ENCODE peak calls at places on chromosomes 2 and 18, in nine cellular contexts. C is fibroblast of lung, F is GM23248, T is tibial nerve, V is A549, M is lower lobe of right lung, O is heart right ventricle, E is PC-3, P is pancreas. X is an unnamed sample.
A peak's percentile ranks its signal among the peaks of the same experiment; 100 is the strongest.

GRCh38 chr18:41197967-41198366 is 757.1 kb upstream of the PIK3C3 start:
- DNase-seq in C (no peak), F (no peak), M (no peak), O (no peak), E (no peak), V (no peak), T (no peak), P (no peak), X (no peak)

GRCh38 chr2:97660775-97661417 is 2.9 kb downstream of the ACTR1B start:
- DNase-seq in M (no peak), V (no peak), F (no peak), P (peak; percentile 20), T (no peak), O (no peak), E (no peak), C (peak; percentile 44), X (no peak)

GRCh38 chr2:216569765-216570164 is 63.5 kb upstream of the IGFBP2 start:
- DNase-seq in E (no peak), P (no peak), O (no peak), C (no peak), F (no peak), V (no peak), M (no peak), T (no peak), X (no peak)

GRCh38 chr2:34373586-34374233 is 774.6 kb upstream of the FAM98A start:
- DNase-seq in M (no peak), V (no peak), P (no peak), F (no peak), C (no peak), T (no peak), E (no peak), O (no peak), X (no peak)

GRCh38 chr2:72993147-72993546 is 75.8 kb downstream of the EMX1 start:
- DNase-seq in C (peak; percentile 7), E (peak; percentile 64), P (no peak), F (peak; percentile 35), V (peak; percentile 42), T (peak; percentile 70), O (no peak), M (no peak), X (no peak)

GRCh38 chr2:186457908-186458307 is 28.2 kb upstream of the ZC3H15 start:
- DNase-seq in C (peak; percentile 42), E (no peak), M (no peak), V (no peak), O (no peak), T (no peak), F (no peak), P (no peak), X (no peak)

GRCh38 chr18:79863161-79863945 is 65.6 kb downstream of the KCNG2 start:
- DNase-seq in V (no peak), C (no peak), M (no peak), P (no peak), O (no peak), E (no peak), F (no peak), T (no peak), X (peak; percentile 42)

GRCh38 chr2:237873961-237874551 is 14.6 kb downstream of the RAMP1 start:
- DNase-seq in E (no peak), V (no peak), O (no peak), T (no peak), M (peak; percentile 28), P (no peak), C (no peak), F (no peak), X (peak; percentile 37)

GRCh38 chr18:31657823-31658669 is 26.3 kb downstream of the B4GALT6 start:
- DNase-seq in T (no peak), P (no peak), O (no peak), E (no peak), C (no peak), F (no peak), M (no peak), V (no peak), X (no peak)

GRCh38 chr18:44035554-44035953 is 645.1 kb upstream of the SETBP1 start:
- DNase-seq in E (no peak), M (no peak), V (no peak), O (no peak), P (no peak), C (no peak), T (no peak), F (no peak), X (no peak)

DNA sequence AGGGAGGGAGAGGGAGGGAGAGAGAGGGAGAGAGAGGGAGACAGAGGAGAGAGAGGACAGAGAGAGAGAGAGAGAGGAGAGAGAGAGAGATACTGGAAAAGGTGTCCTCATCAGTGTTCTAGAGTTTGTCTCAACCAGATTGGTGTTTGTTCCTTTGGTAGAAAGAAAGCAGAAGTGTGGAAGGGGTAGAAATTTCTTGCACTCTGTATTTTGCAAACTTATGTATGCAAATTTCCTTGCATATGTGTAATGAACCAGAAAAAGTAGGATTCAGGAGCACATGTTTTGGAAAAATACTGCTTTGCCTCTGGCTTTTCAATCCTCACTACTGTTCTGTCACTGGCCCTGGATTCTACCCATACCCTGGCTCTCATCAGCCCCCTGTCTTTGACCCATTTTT is 1.1 kb upstream of the SP140 start:
- DNase-seq in P (no peak), T (no peak), O (no peak), M (no peak), F (no peak), V (no peak), C (no peak), E (no peak), X (no peak)
- H3K4me3 ChIP-seq in P (no peak overlapping the region), T (no peak overlapping the region), O (no peak overlapping the region), M (no peak overlapping the region), F (no peak overlapping the region), V (no peak overlapping the region), C (no peak overlapping the region), E (no peak overlapping the region), X (no peak overlapping the region)

DNA sequence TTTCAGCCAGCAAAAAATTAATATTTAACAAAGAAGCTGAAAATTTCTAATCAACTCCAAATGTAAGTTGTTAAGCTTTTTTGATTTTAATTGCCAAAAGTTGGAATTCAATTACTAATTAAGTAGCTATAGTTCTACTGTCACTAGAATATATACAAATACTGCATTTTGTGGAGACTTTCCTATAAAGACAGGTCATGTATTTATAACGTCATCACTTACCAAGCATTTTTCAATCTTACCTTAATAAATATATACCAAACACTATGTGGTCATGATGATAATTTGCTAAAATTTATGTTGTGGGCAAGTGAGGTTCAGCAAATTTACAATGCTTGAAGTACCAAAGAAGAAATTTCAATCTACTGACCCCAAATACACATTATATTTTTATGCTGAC is 24.2 kb upstream of the TMEFF2 start:
- DNase-seq in E (no peak), V (no peak), P (no peak), M (no peak), T (no peak), F (no peak), C (no peak), O (no peak), X (no peak)
- H3K4me1 ChIP-seq in E (no peaks in the 10 kb centered on the region), V (no peaks in the 10 kb centered on the region), P (no peaks in the 10 kb centered on the region), M (no peaks in the 10 kb centered on the region), T (no peaks in the 10 kb centered on the region), F (no peaks in the 10 kb centered on the region), C (no peaks in the 10 kb centered on the region), O (no peaks in the 10 kb centered on the region), X (no peaks in the 10 kb centered on the region)

DNA sequence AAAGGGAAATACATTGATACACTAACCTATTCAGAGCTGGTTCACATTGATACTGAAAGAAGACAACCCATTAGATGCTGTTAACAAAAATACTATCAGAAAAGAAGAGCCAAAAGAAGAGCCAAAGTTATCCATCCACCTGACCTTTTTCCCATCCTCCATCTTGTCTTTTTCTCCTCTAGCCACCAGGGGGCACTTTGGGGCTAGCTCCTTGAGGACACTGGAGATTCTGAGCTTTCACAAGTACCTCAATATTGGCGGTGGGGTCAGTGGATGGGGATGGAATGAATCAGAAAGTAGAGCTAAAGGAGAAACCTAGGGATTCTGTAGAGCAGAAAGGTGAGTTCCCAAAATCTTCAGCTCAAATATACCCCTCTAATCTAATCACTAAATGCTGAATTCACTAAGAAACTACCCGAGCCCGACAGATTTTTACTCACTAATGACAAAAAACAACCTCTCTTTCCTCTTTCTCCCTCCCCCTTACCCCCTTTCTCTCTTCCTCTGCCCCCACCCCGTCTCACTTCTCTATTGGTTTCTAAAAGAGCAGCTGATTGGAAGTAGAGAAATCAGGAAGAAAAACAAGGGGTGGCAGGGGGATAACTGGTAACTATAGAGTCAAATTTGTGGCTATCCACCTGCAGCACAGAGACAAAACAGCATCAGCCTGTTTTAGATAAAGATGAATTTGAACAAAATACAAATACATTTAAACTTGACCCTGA is 203.3 kb downstream of the TCF4 start:
- DNase-seq in O (no peak), E (peak; percentile 59), P (no peak), T (no peak), F (peak; percentile 73), C (peak; percentile 45), M (no peak), V (peak; percentile 11), X (no peak)
- H3K4me3 ChIP-seq in O (no peak overlapping the region), E (no peak overlapping the region), P (no peak overlapping the region), T (no peak overlapping the region), F (no peak overlapping the region), C (no peak overlapping the region), M (no peak overlapping the region), V (no peak overlapping the region), X (no peak overlapping the region)

DNA sequence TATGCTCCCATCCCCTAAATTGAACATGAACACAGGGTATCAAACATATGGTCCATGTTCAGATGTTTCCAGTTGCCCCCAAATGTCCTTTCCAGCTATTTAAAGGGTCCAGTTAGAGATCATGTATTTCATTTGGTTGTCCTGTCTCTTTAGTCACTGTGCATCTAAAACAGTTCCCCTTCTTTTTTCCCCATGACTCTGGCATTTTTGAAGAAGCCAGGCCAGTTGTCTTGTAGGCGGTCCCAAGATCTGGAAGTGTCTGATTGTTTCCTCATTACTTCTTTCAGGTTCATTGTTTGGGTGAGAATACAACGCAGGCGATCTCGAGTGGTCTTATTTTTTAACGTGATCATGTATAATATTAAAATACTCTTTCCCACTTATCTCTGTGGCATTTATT is 7.9 kb downstream of the RAB31 start:
- DNase-seq in V (no peak), F (no peak), E (no peak), O (no peak), C (no peak), P (no peak), M (no peak), T (no peak), X (no peak)
- H3K4me1 ChIP-seq in V (peaks cover 52% of the 10 kb centered on the region), F (peaks cover 24% of the 10 kb centered on the region), E (peaks cover 12% of the 10 kb centered on the region), O (peaks cover 14% of the 10 kb centered on the region), C (peaks cover 6% of the 10 kb centered on the region), P (no peaks in the 10 kb centered on the region), M (peaks cover 45% of the 10 kb centered on the region), T (peaks cover 18% of the 10 kb centered on the region), X (no peaks in the 10 kb centered on the region)

DNA sequence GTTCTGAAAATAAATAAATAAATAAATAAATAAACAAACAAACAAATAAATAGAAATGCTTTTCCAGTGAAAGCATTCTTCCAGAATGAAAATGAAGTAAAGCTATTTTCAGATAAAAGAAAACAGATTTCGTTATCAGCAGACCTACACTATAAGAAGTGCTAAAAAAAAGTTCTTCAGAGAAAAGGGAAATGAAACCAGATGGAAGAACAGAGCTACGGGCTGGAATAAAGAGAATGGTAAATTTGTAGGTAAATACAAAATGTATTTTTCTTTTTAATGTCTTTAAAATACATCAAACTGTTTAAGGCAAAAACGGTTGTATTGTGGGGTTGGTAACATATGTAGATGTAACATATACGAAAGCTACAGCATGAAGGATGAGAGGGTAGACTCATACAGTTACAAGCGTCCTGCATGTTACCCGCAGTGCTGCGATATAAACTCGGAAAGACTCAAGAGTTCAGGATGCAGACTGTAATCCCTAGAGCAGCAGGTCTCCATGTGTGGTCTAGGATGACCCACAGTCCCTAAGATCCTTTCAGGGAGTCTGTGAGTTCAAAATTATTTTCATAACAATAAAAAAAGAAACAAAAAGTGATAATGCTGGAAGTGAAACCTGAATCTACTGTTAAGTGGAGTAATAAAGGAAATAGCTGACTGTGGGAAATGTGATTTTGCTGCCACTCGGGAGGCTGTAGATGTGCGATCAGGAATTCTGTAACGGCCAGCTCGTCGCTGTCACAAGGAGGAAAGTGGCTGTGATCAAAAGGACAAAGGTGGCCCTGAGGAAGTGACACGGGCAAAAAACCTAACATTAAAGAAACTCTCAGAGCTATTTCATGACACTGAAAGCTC is 5.3 kb upstream of the RAB12 start:
- DNase-seq in V (no peak), F (no peak), E (no peak), C (no peak), O (no peak), T (no peak), P (no peak), M (no peak), X (no peak)
- H3K4me3 ChIP-seq in V (no peak overlapping the region), F (no peak overlapping the region), E (peak overlapping the region; percentile 27), C (no peak overlapping the region), O (peak overlapping the region; percentile 32), T (peak overlapping the region; percentile 26), P (no peak overlapping the region), M (peak overlapping the region; percentile 37), X (peak overlapping the region; percentile 13)

X was measured in right cardiac atrium.